ENCODE peak calls at places on chromosomes 1 and 21, in five cellular contexts. N is H1, J is K562, L is GM12878, Q is HepG2. Z is an unnamed sample.
A peak's percentile ranks its signal among the peaks of the same experiment; 100 is the strongest.

GRCh38 chr1:3062616-3063378 is 6.2 kb upstream of the PRDM16 start:
- DNase-seq in N (peak; percentile 59), J (no peak), L (no peak), Q (no peak), Z (no peak)

GRCh38 chr1:232998138-232998537 is 47.7 kb downstream of the NTPCR start:
- DNase-seq in N (no peak), J (no peak), L (no peak), Q (no peak), Z (no peak)

GRCh38 chr1:195717651-195718050 is 890.6 kb downstream of the KCNT2 start:
- DNase-seq in N (no peak), J (no peak), L (no peak), Q (no peak), Z (peak; percentile 18)

GRCh38 chr1:94924967-94925366 is 1.9 kb downstream of the CNN3 start:
- DNase-seq in N (no peak), J (no peak), L (no peak), Q (no peak), Z (no peak)

GRCh38 chr1:154270833-154271232 is 1.6 kb upstream of the HAX1 start:
- DNase-seq in N (no peak), J (no peak), L (peak; percentile 15), Q (no peak), Z (no peak)

GRCh38 chr1:109084563-109085517 is 5.7 kb upstream of the TMEM167B start:
- DNase-seq in N (no peak), J (peak; percentile 72), L (no peak), Q (peak; percentile 62), Z (no peak)

GRCh38 chr21:45019076-45019886 is 55.1 kb upstream of the ADARB1 start:
- DNase-seq in N (no peak), J (no peak), L (no peak), Q (no peak), Z (no peak)

GRCh38 chr1:17404034-17404671 is 32.2 kb downstream of the PADI6 start:
- DNase-seq in N (peak; percentile 62), J (no peak), L (no peak), Q (no peak), Z (no peak)

GRCh38 chr1:159177273-159177907 is 6.0 kb downstream of the CADM3 start:
- DNase-seq in N (peak; percentile 74), J (peak; percentile 73), L (no peak), Q (peak; percentile 55), Z (peak; percentile 60)

GRCh38 chr21:19981938-19982337 is 1016.3 kb upstream of the NCAM2 start:
- DNase-seq in N (no peak), J (no peak), L (no peak), Q (no peak), Z (no peak)

GRCh38 chr21:36055551-36055950 is 4.8 kb downstream of the SETD4 start:
- DNase-seq in N (no peak), J (no peak), L (no peak), Q (no peak), Z (no peak)

GRCh38 chr1:198794498-198794897 is 155.7 kb downstream of the PTPRC start:
- DNase-seq in N (no peak), J (no peak), L (no peak), Q (no peak), Z (no peak)

GRCh38 chr1:230211436-230212145 is 144.6 kb downstream of the GALNT2 start:
- DNase-seq in N (peak; percentile 20), J (no peak), L (no peak), Q (no peak), Z (no peak)

GRCh38 chr1:184370850-184371249 is 16.0 kb upstream of the C1orf21 start:
- DNase-seq in N (no peak), J (no peak), L (no peak), Q (no peak), Z (no peak)

GRCh38 chr1:8431779-8432178 is 113.9 kb downstream of the SLC45A1 start:
- DNase-seq in N (no peak), J (no peak), L (no peak), Q (no peak), Z (no peak)

GRCh38 chr1:80495806-80496205 is 1304.9 kb upstream of the ADGRL2 start:
- DNase-seq in N (no peak), J (no peak), L (no peak), Q (no peak), Z (no peak)

GRCh38 chr1:37673920-37674319 is 18.4 kb upstream of the CDCA8 start:
- DNase-seq in N (no peak), J (peak; percentile 27), L (no peak), Q (no peak), Z (no peak)

GRCh38 chr21:43827015-43827611 is 37.7 kb downstream of the RRP1 start:
- DNase-seq in N (no peak), J (peak; percentile 43), L (no peak), Q (no peak), Z (no peak)

GRCh38 chr1:29379438-29380073 is 143.2 kb downstream of the PTPRU start:
- DNase-seq in N (peak; percentile 68), J (peak; percentile 70), L (peak; percentile 2), Q (peak; percentile 53), Z (no peak)

GRCh38 chr1:53276153-53276901 is 38.0 kb upstream of the MAGOH start:
- DNase-seq in N (no peak), J (no peak), L (no peak), Q (no peak), Z (no peak)

GRCh38 chr21:43623588-43623987 is 35.7 kb downstream of the HSF2BP start:
- DNase-seq in N (no peak), J (no peak), L (no peak), Q (no peak), Z (no peak)

GRCh38 chr1:92476071-92476607 is 10.6 kb downstream of the GFI1 start:
- DNase-seq in N (peak; percentile 49), J (no peak), L (no peak), Q (no peak), Z (no peak)

GRCh38 chr1:26593385-26593784 is 63.8 kb downstream of the RPS6KA1 start:
- DNase-seq in N (no peak), J (no peak), L (no peak), Q (no peak), Z (no peak)

GRCh38 chr1:221940631-221941030 is 198.7 kb upstream of the DUSP10 start:
- DNase-seq in N (no peak), J (no peak), L (no peak), Q (no peak), Z (no peak)

GRCh38 chr1:221933814-221934213 is 191.9 kb upstream of the DUSP10 start:
- DNase-seq in N (no peak), J (no peak), L (no peak), Q (no peak), Z (no peak)

GRCh38 chr1:221937155-221937953 is 195.5 kb upstream of the DUSP10 start:
- DNase-seq in N (no peak), J (no peak), L (peak; percentile 77), Q (no peak), Z (no peak)

GRCh38 chr1:221944247-221944870 is 202.5 kb upstream of the DUSP10 start:
- DNase-seq in N (no peak), J (no peak), L (no peak), Q (no peak), Z (no peak)

GRCh38 chr1:221939598-221939997 is 197.7 kb upstream of the DUSP10 start:
- DNase-seq in N (no peak), J (no peak), L (peak; percentile 84), Q (no peak), Z (no peak)
- TF ChIP-seq KDM1A in N (no peak), J (no peak), L (no peak), Q (no peak), Z (no peak)

GRCh38 chr1:165288301-165289120 is 68.0 kb downstream of the LMX1A start:
- DNase-seq in N (no peak), J (no peak), L (no peak), Q (no peak), Z (peak; percentile 32)
- TF ChIP-seq CEBPB in N (no peak), J (no peak), L (no peak), Q (no peak), Z (no peak)

DNA sequence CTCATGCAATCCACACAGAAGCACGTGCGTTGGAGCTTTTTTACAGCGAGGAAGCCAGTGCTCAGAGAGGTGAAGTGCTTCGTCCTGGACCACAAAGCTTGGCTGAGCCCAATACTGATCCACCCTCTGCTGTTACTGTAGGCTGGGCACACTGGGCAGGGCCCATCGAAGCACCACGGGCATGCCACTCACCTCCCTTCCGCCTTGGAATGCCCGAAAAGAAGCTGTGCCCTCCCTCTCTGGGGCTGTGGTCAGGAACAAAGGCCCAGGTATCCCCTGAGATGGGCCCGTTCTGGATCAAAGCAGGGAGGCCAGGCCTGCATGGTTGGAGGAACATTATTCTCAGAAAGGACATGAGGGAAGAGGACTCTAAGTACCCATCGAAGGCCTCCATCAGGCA is 206.7 kb upstream of the C1orf174 start:
- DNase-seq in N (no peak), J (no peak), L (no peak), Q (no peak), Z (no peak)
- TF ChIP-seq KDM1A in N (no peak), J (no peak), L (no peak), Q (no peak), Z (no peak)

DNA sequence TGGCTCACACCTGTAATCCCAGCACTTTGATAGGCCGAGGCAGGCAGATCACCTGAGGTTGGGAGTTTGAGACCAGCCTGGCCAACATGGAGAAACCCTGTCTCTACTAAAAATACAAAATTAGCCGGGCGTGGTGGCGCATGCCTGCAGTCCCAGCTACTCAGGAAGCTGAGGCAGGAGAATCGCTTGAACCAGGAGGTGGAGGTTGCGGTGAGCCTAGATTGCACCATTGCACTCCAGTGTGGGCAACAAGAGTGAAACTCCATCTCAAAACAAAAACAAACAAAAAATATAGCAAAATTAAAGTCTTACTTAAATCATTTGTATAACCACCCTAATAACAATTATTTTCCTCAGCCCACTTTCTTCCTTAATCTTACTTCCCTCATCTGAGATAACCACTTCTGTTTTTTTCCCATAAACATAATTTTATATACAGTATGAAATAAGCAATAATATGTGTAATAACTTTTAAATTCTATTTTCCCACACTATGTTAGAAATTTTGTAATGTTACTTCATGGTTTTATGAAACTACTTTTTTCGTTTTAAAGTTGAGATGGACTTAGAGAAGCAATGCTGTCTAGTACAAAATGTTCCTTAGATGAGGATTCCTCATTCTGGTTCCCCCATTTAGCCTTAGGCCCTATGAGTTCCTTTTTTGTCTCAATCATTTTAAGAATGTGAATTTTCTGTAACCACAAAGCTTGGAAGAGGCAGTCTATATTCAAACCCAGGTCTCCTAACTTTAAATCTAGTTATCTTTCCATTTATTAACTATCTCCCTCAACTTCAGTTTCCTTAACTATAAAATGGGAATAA is 54.5 kb upstream of the KIAA1614 start:
- DNase-seq in N (no peak), J (no peak), L (no peak), Q (no peak), Z (no peak)
- TF ChIP-seq CEBPB in N (no peak), J (no peak), L (no peak), Q (no peak), Z (no peak)

DNA sequence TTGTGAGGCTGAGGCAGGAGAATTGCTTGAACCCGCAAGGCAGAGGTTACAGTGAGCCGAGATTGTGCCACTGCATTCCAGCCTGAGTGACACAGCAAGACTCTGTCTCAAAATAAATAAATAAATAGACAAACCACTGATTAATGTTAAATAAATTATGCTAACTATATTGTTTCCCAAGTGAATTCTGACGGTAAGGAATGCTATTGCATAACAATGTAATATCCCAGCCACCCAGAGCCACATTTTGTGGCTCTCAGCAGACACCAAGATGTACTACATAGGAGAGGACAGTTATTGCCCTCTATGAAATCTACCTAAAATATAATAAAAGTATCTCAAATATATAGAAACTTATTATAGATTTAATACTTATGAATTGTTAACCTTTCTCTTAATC is 55.4 kb downstream of the LPGAT1 start:
- DNase-seq in N (no peak), J (no peak), L (no peak), Q (no peak), Z (no peak)
- TF ChIP-seq KDM1A in N (no peak), J (no peak), L (no peak), Q (no peak), Z (no peak)